ENCODE peak calls at places on chromosomes 6 and 20, in eight cellular contexts. D is lower leg skin; A is NCI-H460; H is T-helper 9 cell; P is Right ventricle myocardium superior; J is body of pancreas; Z is AG20443; G is activated T-helper 9 cell treated with anti-CD3 and anti-CD28 coated beads, Interleukin-2, amount 50 U/mL, for 16 hours. V is an unnamed sample.

GRCh38 chr6:3540980-3541379 is 84.1 kb upstream of the SLC22A23 start:
- DNase-seq in D (no peak), A (no peak), H (no peak), P (no peak), J (no peak), Z (peak), G (no peak), V (no peak)

GRCh38 chr20:34979366-34980153 is 23.9 kb downstream of the MYH7B start:
- DNase-seq in D (no peak), A (no peak), H (no peak), P (peak), J (no peak), Z (no peak), G (no peak), V (no peak)

GRCh38 chr6:30829016-30829415 is 55.3 kb upstream of the DDR1 start:
- DNase-seq in D (no peak), A (no peak), H (no peak), P (no peak), J (no peak), Z (no peak), G (no peak), V (no peak)

GRCh38 chr20:22374678-22375590 is 209.4 kb downstream of the FOXA2 start:
- DNase-seq in D (no peak), A (no peak), H (no peak), P (no peak), J (no peak), Z (no peak), G (no peak), V (no peak)

GRCh38 chr20:57774111-57774880 is 64.5 kb upstream of the PMEPA1 start:
- DNase-seq in D (no peak), A (no peak), H (no peak), P (no peak), J (no peak), Z (no peak), G (no peak), V (no peak)

GRCh38 chr6:149834513-149835481 is 29.4 kb downstream of the LRP11 start:
- DNase-seq in D (peak), A (peak), H (peak), P (no peak), J (peak), Z (peak), G (peak), V (peak)

GRCh38 chr6:36340671-36341454 is 4.2 kb upstream of the BNIP5 start:
- DNase-seq in D (peak), A (peak), H (peak), P (peak), J (peak), Z (peak), G (peak), V (peak)

GRCh38 chr6:42279144-42279781 is 61.6 kb upstream of the MRPS10 start:
- DNase-seq in D (no peak), A (no peak), H (no peak), P (no peak), J (no peak), Z (peak), G (no peak), V (peak)

GRCh38 chr6:135438907-135439535 is 58.5 kb downstream of the AHI1 start:
- DNase-seq in D (no peak), A (no peak), H (no peak), P (no peak), J (no peak), Z (no peak), G (no peak), V (no peak)

GRCh38 chr20:24389686-24390085 is 79.7 kb upstream of the SYNDIG1 start:
- DNase-seq in D (no peak), A (no peak), H (no peak), P (peak), J (no peak), Z (no peak), G (no peak), V (no peak)